ENCODE peak calls at places on chromosomes 5 and 9, in eight cellular contexts. One of them, this sample, is unnamed. For H3K27me3, the result is how much of the 10 kb centered on the place peaks cover.

GRCh38 chr5:150361301-150361700 is 3.8 kb downstream of the TCOF1 start:
- DNase-seq in breast epithelium: no peak
- DNase-seq in left ventricle myocardium inferior: no peak
- DNase-seq in colonic mucosa: no peak
- DNase-seq in transverse colon: no peak
- DNase-seq in IMR-90: no peak
- DNase-seq in PC-3: no peak
- DNase-seq in uterus: no peak
- DNase-seq in this sample: no peak

GRCh38 chr5:59786271-59786805 is 107.2 kb downstream of the PDE4D start:
- DNase-seq in breast epithelium: no peak
- DNase-seq in left ventricle myocardium inferior: no peak
- DNase-seq in colonic mucosa: no peak
- DNase-seq in transverse colon: no peak
- DNase-seq in IMR-90: peak
- DNase-seq in PC-3: peak
- DNase-seq in uterus: no peak
- DNase-seq in this sample: peak

GRCh38 chr5:162858770-162859169 is 578.6 kb upstream of the CCNG1 start:
- DNase-seq in breast epithelium: no peak
- DNase-seq in left ventricle myocardium inferior: no peak
- DNase-seq in colonic mucosa: no peak
- DNase-seq in transverse colon: no peak
- DNase-seq in IMR-90: no peak
- DNase-seq in PC-3: no peak
- DNase-seq in uterus: no peak
- DNase-seq in this sample: no peak

GRCh38 chr9:93183106-93183662 is 755 bp upstream of the WNK2 start:
- DNase-seq in breast epithelium: no peak
- DNase-seq in left ventricle myocardium inferior: no peak
- DNase-seq in colonic mucosa: no peak
- DNase-seq in transverse colon: no peak
- DNase-seq in IMR-90: no peak
- DNase-seq in PC-3: no peak
- DNase-seq in uterus: no peak
- DNase-seq in this sample: no peak

GRCh38 chr5:86679949-86680348 is 62.2 kb downstream of the COX7C start:
- DNase-seq in breast epithelium: no peak
- DNase-seq in left ventricle myocardium inferior: no peak
- DNase-seq in colonic mucosa: no peak
- DNase-seq in transverse colon: no peak
- DNase-seq in IMR-90: no peak
- DNase-seq in PC-3: no peak
- DNase-seq in uterus: no peak
- DNase-seq in this sample: no peak

GRCh38 chr5:75523275-75523674 is 11.6 kb downstream of the POLK start:
- DNase-seq in breast epithelium: no peak
- DNase-seq in left ventricle myocardium inferior: no peak
- DNase-seq in colonic mucosa: no peak
- DNase-seq in transverse colon: no peak
- DNase-seq in IMR-90: no peak
- DNase-seq in PC-3: peak
- DNase-seq in uterus: no peak
- DNase-seq in this sample: peak

GRCh38 chr5:10366310-10367297 is 13.1 kb downstream of the MARCHF6 start:
- DNase-seq in breast epithelium: no peak
- DNase-seq in left ventricle myocardium inferior: no peak
- DNase-seq in colonic mucosa: no peak
- DNase-seq in transverse colon: peak
- DNase-seq in IMR-90: peak
- DNase-seq in PC-3: peak
- DNase-seq in uterus: no peak
- DNase-seq in this sample: peak

GRCh38 chr9:128523199-128523925 is 18.8 kb downstream of the GLE1 start:
- DNase-seq in breast epithelium: no peak
- DNase-seq in left ventricle myocardium inferior: peak
- DNase-seq in colonic mucosa: no peak
- DNase-seq in transverse colon: no peak
- DNase-seq in IMR-90: peak
- DNase-seq in PC-3: no peak
- DNase-seq in uterus: peak
- DNase-seq in this sample: no peak

GRCh38 chr5:127938746-127939145 is 144.8 kb upstream of the SLC12A2 start:
- DNase-seq in breast epithelium: no peak
- DNase-seq in left ventricle myocardium inferior: no peak
- DNase-seq in colonic mucosa: no peak
- DNase-seq in transverse colon: no peak
- DNase-seq in IMR-90: no peak
- DNase-seq in PC-3: peak
- DNase-seq in uterus: no peak
- DNase-seq in this sample: no peak

GRCh38 chr5:67209141-67209771 is 12.7 kb upstream of the CD180 start:
- DNase-seq in breast epithelium: peak
- DNase-seq in left ventricle myocardium inferior: peak
- DNase-seq in colonic mucosa: peak
- DNase-seq in transverse colon: peak
- DNase-seq in IMR-90: peak
- DNase-seq in PC-3: peak
- DNase-seq in uterus: peak
- DNase-seq in this sample: peak

GRCh38 chr5:42596817-42597216 is 159.8 kb upstream of the CCDC152 start:
- DNase-seq in breast epithelium: no peak
- DNase-seq in left ventricle myocardium inferior: no peak
- DNase-seq in colonic mucosa: no peak
- DNase-seq in transverse colon: no peak
- DNase-seq in IMR-90: no peak
- DNase-seq in PC-3: peak
- DNase-seq in uterus: no peak
- DNase-seq in this sample: peak

DNA sequence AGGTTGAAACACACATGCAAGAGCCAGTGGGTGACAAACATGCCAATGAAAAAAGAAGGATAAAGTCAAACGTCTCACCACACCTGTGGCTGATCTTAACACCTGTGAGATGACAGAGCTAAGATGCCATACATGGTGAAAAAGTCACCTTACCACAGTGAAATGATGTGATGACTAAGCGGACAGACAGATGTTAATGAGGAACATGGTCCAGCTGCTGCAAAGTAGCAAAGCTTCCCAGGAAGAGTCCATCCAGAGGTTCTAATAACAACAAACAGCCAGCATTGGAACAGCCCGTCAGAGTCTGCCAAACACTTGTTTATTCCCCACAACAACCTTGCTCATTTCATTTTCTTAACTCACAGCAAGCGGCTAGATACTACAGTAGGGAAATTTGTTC is 1.9 kb downstream of the KIAA1191 start:
- DNase-seq in breast epithelium: no peak
- DNase-seq in left ventricle myocardium inferior: no peak
- DNase-seq in colonic mucosa: no peak
- DNase-seq in transverse colon: no peak
- DNase-seq in IMR-90: peak
- DNase-seq in PC-3: peak
- DNase-seq in uterus: no peak
- DNase-seq in this sample: peak
- H3K4me3 ChIP-seq in breast epithelium: no peak
- H3K4me3 ChIP-seq in left ventricle myocardium inferior: peak
- H3K4me3 ChIP-seq in colonic mucosa: no peak
- H3K4me3 ChIP-seq in transverse colon: no peak
- H3K4me3 ChIP-seq in IMR-90: no peak
- H3K4me3 ChIP-seq in PC-3: peak
- H3K4me3 ChIP-seq in uterus: no peak
- H3K4me3 ChIP-seq in this sample: no peak

DNA sequence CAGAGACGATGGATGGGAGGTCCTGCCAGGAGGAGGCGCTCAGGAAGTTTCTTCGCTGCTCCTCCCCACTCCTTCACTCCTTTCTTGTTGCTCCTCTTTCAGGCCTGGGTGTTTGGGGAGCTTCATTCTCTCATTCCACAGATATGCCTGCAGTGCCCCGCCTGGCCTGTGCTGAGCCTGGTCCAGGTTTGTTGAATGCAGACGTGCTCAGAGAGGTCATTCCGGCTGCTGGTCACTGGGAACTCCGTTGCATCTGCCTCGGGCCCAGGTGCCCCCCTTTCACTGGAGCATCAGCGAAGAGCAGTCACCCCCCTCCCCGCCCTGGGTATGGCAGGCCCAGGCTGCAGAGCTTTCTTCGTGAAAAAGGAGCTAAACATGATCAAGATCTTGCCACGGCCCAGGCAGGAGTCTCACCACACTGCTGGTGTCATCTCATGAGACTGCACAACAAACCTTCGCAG is 15.5 kb downstream of the SURF6 start:
- DNase-seq in breast epithelium: no peak
- DNase-seq in left ventricle myocardium inferior: no peak
- DNase-seq in colonic mucosa: no peak
- DNase-seq in transverse colon: no peak
- DNase-seq in IMR-90: no peak
- DNase-seq in PC-3: no peak
- DNase-seq in uterus: no peak
- DNase-seq in this sample: no peak
- TF ChIP-seq CTCF in breast epithelium: no peak
- TF ChIP-seq CTCF in left ventricle myocardium inferior: no peak
- TF ChIP-seq CTCF in colonic mucosa: no peak
- TF ChIP-seq CTCF in transverse colon: no peak
- TF ChIP-seq CTCF in IMR-90: no peak
- TF ChIP-seq CTCF in PC-3: no peak
- TF ChIP-seq CTCF in uterus: no peak
- TF ChIP-seq CTCF in this sample: no peak

GRCh38 chr5:112579771-112580170 is 157.9 kb upstream of the APC start:
- DNase-seq in breast epithelium: no peak
- DNase-seq in left ventricle myocardium inferior: no peak
- DNase-seq in colonic mucosa: no peak
- DNase-seq in transverse colon: no peak
- DNase-seq in IMR-90: no peak
- DNase-seq in PC-3: no peak
- DNase-seq in uterus: no peak
- DNase-seq in this sample: no peak
- H3K27me3 ChIP-seq in breast epithelium: under half
- H3K27me3 ChIP-seq in left ventricle myocardium inferior: under half
- H3K27me3 ChIP-seq in colonic mucosa: under half
- H3K27me3 ChIP-seq in transverse colon: under half
- H3K27me3 ChIP-seq in IMR-90: under half
- H3K27me3 ChIP-seq in PC-3: under half
- H3K27me3 ChIP-seq in uterus: under half
- H3K27me3 ChIP-seq in this sample: under half

GRCh38 chr9:20624201-20625002 is 2.1 kb upstream of the MLLT3 start:
- DNase-seq in breast epithelium: no peak
- DNase-seq in left ventricle myocardium inferior: peak
- DNase-seq in colonic mucosa: peak
- DNase-seq in transverse colon: peak
- DNase-seq in IMR-90: peak
- DNase-seq in PC-3: peak
- DNase-seq in uterus: peak
- DNase-seq in this sample: peak
- H3K4me3 ChIP-seq in breast epithelium: peak
- H3K4me3 ChIP-seq in left ventricle myocardium inferior: peak
- H3K4me3 ChIP-seq in colonic mucosa: peak
- H3K4me3 ChIP-seq in transverse colon: peak
- H3K4me3 ChIP-seq in IMR-90: peak
- H3K4me3 ChIP-seq in PC-3: peak
- H3K4me3 ChIP-seq in uterus: peak
- H3K4me3 ChIP-seq in this sample: peak

GRCh38 chr9:136925414-136926153 is 19.0 kb downstream of the FBXW5 start:
- DNase-seq in breast epithelium: no peak
- DNase-seq in left ventricle myocardium inferior: peak
- DNase-seq in colonic mucosa: no peak
- DNase-seq in transverse colon: no peak
- DNase-seq in IMR-90: no peak
- DNase-seq in PC-3: no peak
- DNase-seq in uterus: no peak
- DNase-seq in this sample: no peak
- TF ChIP-seq CTCF in breast epithelium: no peak
- TF ChIP-seq CTCF in left ventricle myocardium inferior: peak
- TF ChIP-seq CTCF in colonic mucosa: no peak
- TF ChIP-seq CTCF in transverse colon: no peak
- TF ChIP-seq CTCF in IMR-90: no peak
- TF ChIP-seq CTCF in PC-3: no peak
- TF ChIP-seq CTCF in uterus: no peak
- TF ChIP-seq CTCF in this sample: peak

DNA sequence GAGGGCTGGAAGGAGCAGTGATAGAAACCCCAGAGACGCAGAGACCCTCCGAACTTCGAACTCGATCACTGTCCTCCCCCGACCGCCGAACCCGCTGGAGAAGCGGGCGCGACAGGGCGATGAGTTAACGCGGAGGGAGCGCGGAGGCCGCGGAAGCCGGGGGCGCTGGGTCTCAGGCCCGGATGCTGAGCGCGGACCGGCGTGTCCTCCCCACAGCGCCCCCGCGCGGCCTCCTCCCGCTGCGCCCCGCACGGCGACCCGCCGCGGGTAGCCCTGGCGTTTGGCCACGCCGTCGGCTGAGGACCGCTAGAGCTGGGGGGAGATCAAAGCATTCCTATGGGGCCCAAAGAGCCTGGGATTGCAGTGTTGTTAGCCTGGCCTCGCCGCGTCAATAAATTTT is 7.7 kb upstream of the DMRT2 start:
- DNase-seq in breast epithelium: no peak
- DNase-seq in left ventricle myocardium inferior: no peak
- DNase-seq in colonic mucosa: peak
- DNase-seq in transverse colon: peak
- DNase-seq in IMR-90: no peak
- DNase-seq in PC-3: no peak
- DNase-seq in uterus: no peak
- DNase-seq in this sample: no peak
- H3K27me3 ChIP-seq in breast epithelium: half or more
- H3K27me3 ChIP-seq in left ventricle myocardium inferior: half or more
- H3K27me3 ChIP-seq in colonic mucosa: half or more
- H3K27me3 ChIP-seq in transverse colon: half or more
- H3K27me3 ChIP-seq in IMR-90: half or more
- H3K27me3 ChIP-seq in PC-3: under half
- H3K27me3 ChIP-seq in uterus: half or more
- H3K27me3 ChIP-seq in this sample: under half

GRCh38 chr5:138833095-138833494 is 42.0 kb downstream of the LRRTM2 start:
- DNase-seq in breast epithelium: no peak
- DNase-seq in left ventricle myocardium inferior: no peak
- DNase-seq in colonic mucosa: no peak
- DNase-seq in transverse colon: no peak
- DNase-seq in IMR-90: no peak
- DNase-seq in PC-3: no peak
- DNase-seq in uterus: no peak
- DNase-seq in this sample: no peak
- H3K4me3 ChIP-seq in breast epithelium: no peak
- H3K4me3 ChIP-seq in left ventricle myocardium inferior: no peak
- H3K4me3 ChIP-seq in colonic mucosa: no peak
- H3K4me3 ChIP-seq in transverse colon: no peak
- H3K4me3 ChIP-seq in IMR-90: no peak
- H3K4me3 ChIP-seq in PC-3: no peak
- H3K4me3 ChIP-seq in uterus: no peak
- H3K4me3 ChIP-seq in this sample: no peak

GRCh38 chr9:101705135-101705661 is 33.2 kb downstream of the GRIN3A start:
- DNase-seq in breast epithelium: no peak
- DNase-seq in left ventricle myocardium inferior: peak
- DNase-seq in colonic mucosa: peak
- DNase-seq in transverse colon: peak
- DNase-seq in IMR-90: no peak
- DNase-seq in PC-3: peak
- DNase-seq in uterus: no peak
- DNase-seq in this sample: peak
- TF ChIP-seq CTCF in breast epithelium: no peak
- TF ChIP-seq CTCF in left ventricle myocardium inferior: peak
- TF ChIP-seq CTCF in colonic mucosa: no peak
- TF ChIP-seq CTCF in transverse colon: no peak
- TF ChIP-seq CTCF in IMR-90: no peak
- TF ChIP-seq CTCF in PC-3: peak
- TF ChIP-seq CTCF in uterus: no peak
- TF ChIP-seq CTCF in this sample: peak